ENCODE peak calls at places on chromosome 11, in eight cellular contexts. H, I, B, L, A, X, D and Q are unnamed samples.
A peak's percentile ranks its signal among the peaks of the same experiment; 100 is the strongest.

GRCh38 chr11:58980159-58980843 is 41.0 kb downstream of the GLYATL1 start:
- DNase-seq in H (no peak), I (no peak), B (no peak), L (no peak), A (no peak), X (no peak), D (no peak), Q (no peak)

GRCh38 chr11:96152623-96153022 is 190.4 kb downstream of the MAML2 start:
- DNase-seq in H (no peak), I (no peak), B (no peak), L (no peak), A (no peak), X (no peak), D (no peak), Q (no peak)

GRCh38 chr11:123231263-123231662 is 36.2 kb upstream of the CLMP start:
- DNase-seq in H (no peak), I (no peak), B (no peak), L (no peak), A (no peak), X (no peak), D (no peak), Q (no peak)

GRCh38 chr11:112279901-112280267 is 19.2 kb upstream of the PLET1 start:
- DNase-seq in H (peak; percentile 84), I (peak; percentile 70), B (no peak), L (peak; percentile 51), A (peak; percentile 61), X (peak; percentile 68), D (peak; percentile 90), Q (peak; percentile 82)

GRCh38 chr11:126700773-126701554 is 299.6 kb downstream of the KIRREL3 start:
- DNase-seq in H (no peak), I (no peak), B (no peak), L (no peak), A (no peak), X (no peak), D (no peak), Q (no peak)

GRCh38 chr11:75820636-75821035 is 5.6 kb downstream of the UVRAG start:
- DNase-seq in H (no peak), I (no peak), B (no peak), L (no peak), A (no peak), X (no peak), D (no peak), Q (no peak)

GRCh38 chr11:79055866-79056632 is 384.8 kb downstream of the TENM4 start:
- DNase-seq in H (no peak), I (no peak), B (no peak), L (peak; percentile 24), A (no peak), X (no peak), D (no peak), Q (no peak)

GRCh38 chr11:1330473-1330872 is 21.0 kb upstream of the TOLLIP start:
- DNase-seq in H (no peak), I (no peak), B (no peak), L (no peak), A (no peak), X (no peak), D (no peak), Q (no peak)

GRCh38 chr11:2515401-2516275 is 70.8 kb downstream of the KCNQ1 start:
- DNase-seq in H (no peak), I (peak; percentile 7), B (peak; percentile 34), L (peak; percentile 10), A (peak; percentile 12), X (peak; percentile 61), D (peak; percentile 49), Q (peak; percentile 25)

GRCh38 chr11:70882716-70883085 is 369.7 kb downstream of the SHANK2 start:
- DNase-seq in H (no peak), I (no peak), B (no peak), L (no peak), A (no peak), X (no peak), D (no peak), Q (no peak)

GRCh38 chr11:95296165-95296564 is 65.2 kb upstream of the SESN3 start:
- DNase-seq in H (no peak), I (peak; percentile 25), B (no peak), L (peak; percentile 46), A (peak; percentile 44), X (no peak), D (no peak), Q (peak; percentile 60)

GRCh38 chr11:6249822-6250555 is 9.6 kb upstream of the CCKBR start:
- DNase-seq in H (peak; percentile 79), I (peak; percentile 67), B (no peak), L (peak; percentile 88), A (peak; percentile 66), X (peak; percentile 81), D (peak; percentile 84), Q (no peak)

DNA sequence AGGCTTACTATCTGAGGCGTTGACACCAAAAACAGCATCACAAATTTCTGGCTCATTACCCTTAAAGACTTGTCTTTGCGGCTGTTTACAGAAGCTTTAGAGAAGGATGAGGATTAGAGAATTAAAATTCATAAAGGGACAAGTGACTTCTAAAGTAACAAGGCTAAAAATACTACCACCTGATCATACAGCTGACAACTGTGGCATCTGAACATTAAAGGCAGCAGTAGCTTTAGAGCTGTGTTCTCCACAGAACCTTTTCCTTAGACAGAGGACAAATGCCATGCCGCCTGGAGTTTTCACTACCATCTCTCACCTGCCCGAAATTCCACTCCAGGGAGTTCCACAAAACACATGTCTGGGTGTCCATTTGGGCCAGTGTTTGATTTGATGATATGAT is 6.3 kb downstream of the E2F8 start:
- DNase-seq in H (no peak), I (no peak), B (no peak), L (no peak), A (no peak), X (no peak), D (no peak), Q (no peak)
- H3K36me3 ChIP-seq in H (peaks cover 36% of the 10 kb centered on the region), I (no peaks in the 10 kb centered on the region), B (no peaks in the 10 kb centered on the region), L (no peaks in the 10 kb centered on the region), A (no peaks in the 10 kb centered on the region), X (peaks cover 8% of the 10 kb centered on the region), D (no peaks in the 10 kb centered on the region), Q (no peaks in the 10 kb centered on the region)

DNA sequence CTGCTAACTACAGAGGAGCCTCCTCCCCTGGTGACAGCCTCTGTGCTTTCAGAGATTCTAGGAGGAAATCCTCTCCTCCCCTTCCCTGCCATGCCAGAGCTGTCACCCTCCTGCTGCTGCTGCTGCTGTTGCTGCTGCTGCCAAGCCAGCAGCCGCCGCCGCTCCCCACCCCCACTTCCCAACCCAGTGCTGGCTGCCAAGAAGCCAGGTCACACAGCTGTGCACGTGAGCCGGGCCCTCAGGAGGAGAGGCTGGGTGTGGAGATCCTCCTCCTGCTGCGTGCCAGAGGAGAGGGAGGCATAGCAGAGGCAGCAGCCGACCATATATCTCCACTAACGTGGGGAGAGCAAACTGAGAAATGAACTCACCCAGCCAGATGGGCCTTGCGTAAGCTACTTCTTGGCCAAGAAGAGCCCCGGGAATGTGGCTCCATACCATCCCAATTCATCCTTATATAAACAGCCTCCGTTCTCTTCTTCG is 12.4 kb downstream of the CRY2 start:
- DNase-seq in H (peak; percentile 97), I (peak; percentile 94), B (peak; percentile 93), L (peak; percentile 96), A (peak; percentile 94), X (peak; percentile 96), D (peak; percentile 93), Q (peak; percentile 93)
- H3K9me3 ChIP-seq in H (no peaks in the 10 kb centered on the region), I (no peaks in the 10 kb centered on the region), B (no peaks in the 10 kb centered on the region), L (no peaks in the 10 kb centered on the region), A (no peaks in the 10 kb centered on the region), X (no peaks in the 10 kb centered on the region), D (no peaks in the 10 kb centered on the region), Q (no peaks in the 10 kb centered on the region)

GRCh38 chr11:12377106-12377823 is at the start of gene PARVA:
- DNase-seq in H (peak; percentile 67), I (peak; percentile 76), B (peak; percentile 77), L (peak; percentile 64), A (peak; percentile 77), X (peak; percentile 78), D (peak; percentile 83), Q (peak; percentile 75)
- TF ChIP-seq CTCF in H (no peak), I (no peak), B (no peak), L (peak; percentile 20), A (no peak), X (no peak), D (no peak), Q (no peak)

GRCh38 chr11:89456681-89457080 is 34.5 kb downstream of the NOX4 start:
- DNase-seq in H (no peak), I (no peak), B (no peak), L (no peak), A (no peak), X (no peak), D (no peak), Q (no peak)
- H3K36me3 ChIP-seq in H (no peaks in the 10 kb centered on the region), I (no peaks in the 10 kb centered on the region), B (no peaks in the 10 kb centered on the region), L (no peaks in the 10 kb centered on the region), A (no peaks in the 10 kb centered on the region), X (no peaks in the 10 kb centered on the region), D (no peaks in the 10 kb centered on the region), Q (no peaks in the 10 kb centered on the region)

DNA sequence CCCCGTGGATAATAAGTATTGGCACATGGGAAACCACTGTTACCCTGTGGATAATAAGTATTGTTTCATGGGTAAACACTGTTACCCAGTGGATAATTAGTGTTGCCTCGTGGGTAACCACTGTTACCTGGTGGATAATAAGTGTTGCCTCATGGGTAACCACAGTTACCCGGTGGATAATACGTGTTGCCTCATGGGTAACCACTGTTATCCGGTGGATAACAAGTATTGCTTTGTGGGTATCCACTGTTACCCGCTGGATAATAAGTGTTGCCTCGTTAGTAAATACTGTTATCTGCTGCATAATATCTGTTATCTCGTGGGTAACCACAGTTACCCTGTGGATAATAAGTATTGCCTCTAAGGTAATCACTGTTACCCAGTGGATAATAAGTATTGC is 25.5 kb upstream of the NXPE4 start:
- DNase-seq in H (no peak), I (no peak), B (no peak), L (no peak), A (no peak), X (no peak), D (no peak), Q (no peak)
- H3K9me3 ChIP-seq in H (peaks cover 25% of the 10 kb centered on the region), I (no peaks in the 10 kb centered on the region), B (no peaks in the 10 kb centered on the region), L (no peaks in the 10 kb centered on the region), A (peaks cover 3% of the 10 kb centered on the region), X (peaks cover 3% of the 10 kb centered on the region), D (no peaks in the 10 kb centered on the region), Q (no peaks in the 10 kb centered on the region)

DNA sequence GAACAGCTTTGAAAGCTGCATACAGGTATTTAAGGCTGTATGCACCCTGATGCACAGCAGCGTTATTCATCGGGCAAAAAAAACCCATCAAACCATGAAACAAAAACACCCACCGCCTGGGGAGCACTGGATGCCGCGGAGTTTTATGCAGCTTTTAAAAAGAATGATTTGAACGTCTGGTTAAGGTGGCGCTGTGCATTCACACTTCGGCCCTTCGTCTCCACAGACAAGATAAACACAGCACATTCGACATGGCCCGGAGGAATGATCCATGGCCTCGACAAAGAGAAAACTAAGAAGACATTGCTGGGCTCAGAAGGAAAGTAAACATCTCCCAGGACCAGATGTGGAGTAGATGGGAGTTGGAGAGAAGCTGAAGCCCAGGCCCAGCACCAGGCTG is 40.8 kb upstream of the GAL start:
- DNase-seq in H (peak; percentile 59), I (no peak), B (no peak), L (no peak), A (no peak), X (no peak), D (no peak), Q (no peak)
- TF ChIP-seq CTCF in H (peak; percentile 53), I (no peak), B (no peak), L (peak; percentile 10), A (no peak), X (no peak), D (no peak), Q (no peak)